ENCODE peak calls at places on chromosomes 16 and 17, in four cellular contexts. One of them, this sample, is unnamed.

GRCh38 chr17:82231562-82232321 is 2.9 kb downstream of the SLC16A3 start:
- DNase-seq in brain microvascular endothelial cell: no peak
- DNase-seq in cardiac muscle cell: peak
- DNase-seq in CD8-positive, alpha-beta memory T cell: no peak
- DNase-seq in this sample: no peak

GRCh38 chr16:83393196-83393981 is 414.4 kb upstream of the HSBP1 start:
- DNase-seq in CD8-positive, alpha-beta memory T cell: no peak
- DNase-seq in cardiac muscle cell: no peak
- DNase-seq in brain microvascular endothelial cell: peak
- DNase-seq in this sample: no peak

GRCh38 chr16:20799599-20799998 is 6.7 kb downstream of the ERI2 start:
- DNase-seq in cardiac muscle cell: peak
- DNase-seq in brain microvascular endothelial cell: no peak
- DNase-seq in CD8-positive, alpha-beta memory T cell: no peak
- DNase-seq in this sample: no peak

GRCh38 chr17:45149669-45150603 is 1.7 kb downstream of the HEXIM1 start:
- DNase-seq in brain microvascular endothelial cell: peak
- DNase-seq in cardiac muscle cell: peak
- DNase-seq in CD8-positive, alpha-beta memory T cell: no peak
- DNase-seq in this sample: peak

GRCh38 chr17:21602176-21602575 is 90.1 kb upstream of the KCNJ18 start:
- DNase-seq in cardiac muscle cell: no peak
- DNase-seq in CD8-positive, alpha-beta memory T cell: no peak
- DNase-seq in brain microvascular endothelial cell: no peak
- DNase-seq in this sample: no peak

GRCh38 chr16:50210266-50211038 is 55.9 kb upstream of the ADCY7 start:
- DNase-seq in brain microvascular endothelial cell: peak
- DNase-seq in cardiac muscle cell: peak
- DNase-seq in CD8-positive, alpha-beta memory T cell: peak
- DNase-seq in this sample: peak

GRCh38 chr17:80260791-80261158 is at the start of gene RNF213:
- DNase-seq in CD8-positive, alpha-beta memory T cell: peak
- DNase-seq in cardiac muscle cell: peak
- DNase-seq in brain microvascular endothelial cell: no peak
- DNase-seq in this sample: peak

GRCh38 chr17:39841202-39841601 is 22.9 kb downstream of the IKZF3 start:
- DNase-seq in CD8-positive, alpha-beta memory T cell: no peak
- DNase-seq in cardiac muscle cell: no peak
- DNase-seq in brain microvascular endothelial cell: no peak
- DNase-seq in this sample: no peak

GRCh38 chr17:1116602-1117001 is 63.2 kb downstream of the ABR start:
- DNase-seq in cardiac muscle cell: no peak
- DNase-seq in CD8-positive, alpha-beta memory T cell: no peak
- DNase-seq in brain microvascular endothelial cell: no peak
- DNase-seq in this sample: no peak

GRCh38 chr16:83878838-83879237 is 20.1 kb upstream of the MLYCD start:
- DNase-seq in cardiac muscle cell: peak
- DNase-seq in brain microvascular endothelial cell: peak
- DNase-seq in CD8-positive, alpha-beta memory T cell: no peak
- DNase-seq in this sample: peak

GRCh38 chr16:68737046-68737729 is at the start of gene CDH1:
- DNase-seq in CD8-positive, alpha-beta memory T cell: peak
- DNase-seq in brain microvascular endothelial cell: no peak
- DNase-seq in cardiac muscle cell: peak
- DNase-seq in this sample: no peak

GRCh38 chr16:20089246-20089965 is 15.7 kb upstream of the GPR139 start:
- DNase-seq in CD8-positive, alpha-beta memory T cell: no peak
- DNase-seq in cardiac muscle cell: no peak
- DNase-seq in brain microvascular endothelial cell: no peak
- DNase-seq in this sample: no peak

GRCh38 chr16:85114909-85115567 is 2.8 kb upstream of the CIBAR2 start:
- DNase-seq in cardiac muscle cell: peak
- DNase-seq in brain microvascular endothelial cell: peak
- DNase-seq in CD8-positive, alpha-beta memory T cell: peak
- DNase-seq in this sample: peak

GRCh38 chr16:10827691-10828341 is 9.2 kb upstream of the TVP23A start:
- DNase-seq in cardiac muscle cell: no peak
- DNase-seq in CD8-positive, alpha-beta memory T cell: no peak
- DNase-seq in brain microvascular endothelial cell: peak
- DNase-seq in this sample: no peak

GRCh38 chr17:12078791-12079190 is 58.1 kb downstream of the MAP2K4 start:
- DNase-seq in cardiac muscle cell: no peak
- DNase-seq in CD8-positive, alpha-beta memory T cell: no peak
- DNase-seq in brain microvascular endothelial cell: peak
- DNase-seq in this sample: no peak

GRCh38 chr16:12906271-12906670 is 4.9 kb downstream of the SHISA9 start:
- DNase-seq in CD8-positive, alpha-beta memory T cell: no peak
- DNase-seq in cardiac muscle cell: no peak
- DNase-seq in brain microvascular endothelial cell: no peak
- DNase-seq in this sample: no peak

GRCh38 chr16:31455601-31456314 is 3.5 kb upstream of the ARMC5 start:
- DNase-seq in CD8-positive, alpha-beta memory T cell: peak
- DNase-seq in brain microvascular endothelial cell: no peak
- DNase-seq in cardiac muscle cell: peak
- DNase-seq in this sample: no peak

GRCh38 chr16:85157813-85158701 is 45.8 kb upstream of the CIBAR2 start:
- DNase-seq in brain microvascular endothelial cell: no peak
- DNase-seq in CD8-positive, alpha-beta memory T cell: peak
- DNase-seq in cardiac muscle cell: peak
- DNase-seq in this sample: no peak

GRCh38 chr17:79923974-79924638 is 84.9 kb upstream of the CBX4 start:
- DNase-seq in CD8-positive, alpha-beta memory T cell: no peak
- DNase-seq in cardiac muscle cell: peak
- DNase-seq in brain microvascular endothelial cell: no peak
- DNase-seq in this sample: peak

GRCh38 chr17:17385502-17385901 is 82.3 kb downstream of the NT5M start:
- DNase-seq in cardiac muscle cell: no peak
- DNase-seq in CD8-positive, alpha-beta memory T cell: no peak
- DNase-seq in brain microvascular endothelial cell: no peak
- DNase-seq in this sample: no peak

GRCh38 chr16:81204794-81205680 is 33.5 kb upstream of the BCO1 start:
- DNase-seq in brain microvascular endothelial cell: peak
- DNase-seq in CD8-positive, alpha-beta memory T cell: peak
- DNase-seq in cardiac muscle cell: peak
- DNase-seq in this sample: peak

GRCh38 chr16:4057439-4057877 is 58.8 kb downstream of the ADCY9 start:
- DNase-seq in cardiac muscle cell: no peak
- DNase-seq in CD8-positive, alpha-beta memory T cell: no peak
- DNase-seq in brain microvascular endothelial cell: no peak
- DNase-seq in this sample: no peak

GRCh38 chr17:79294459-79295071 is 219.9 kb downstream of the ENGASE start:
- DNase-seq in cardiac muscle cell: peak
- DNase-seq in brain microvascular endothelial cell: peak
- DNase-seq in CD8-positive, alpha-beta memory T cell: peak
- DNase-seq in this sample: peak

GRCh38 chr16:30721606-30722005 is 22.6 kb downstream of the SRCAP start:
- DNase-seq in CD8-positive, alpha-beta memory T cell: no peak
- DNase-seq in cardiac muscle cell: no peak
- DNase-seq in brain microvascular endothelial cell: no peak
- DNase-seq in this sample: no peak

GRCh38 chr16:25750489-25750888 is 58.7 kb downstream of the HS3ST4 start:
- DNase-seq in brain microvascular endothelial cell: no peak
- DNase-seq in CD8-positive, alpha-beta memory T cell: no peak
- DNase-seq in cardiac muscle cell: no peak
- DNase-seq in this sample: no peak

GRCh38 chr17:13297198-13297597 is 279.4 kb upstream of the ELAC2 start:
- DNase-seq in cardiac muscle cell: no peak
- DNase-seq in CD8-positive, alpha-beta memory T cell: no peak
- DNase-seq in brain microvascular endothelial cell: no peak
- DNase-seq in this sample: no peak

GRCh38 chr17:7137182-7137943 is 22.7 kb upstream of the ASGR2 start:
- DNase-seq in brain microvascular endothelial cell: no peak
- DNase-seq in cardiac muscle cell: no peak
- DNase-seq in CD8-positive, alpha-beta memory T cell: no peak
- DNase-seq in this sample: no peak
- H3K4me3 ChIP-seq in brain microvascular endothelial cell: no peak
- H3K4me3 ChIP-seq in cardiac muscle cell: no peak
- H3K4me3 ChIP-seq in CD8-positive, alpha-beta memory T cell: no peak
- H3K4me3 ChIP-seq in this sample: no peak

GRCh38 chr16:75197522-75198134 is 9.3 kb downstream of the CTRB2 start:
- DNase-seq in CD8-positive, alpha-beta memory T cell: no peak
- DNase-seq in cardiac muscle cell: no peak
- DNase-seq in brain microvascular endothelial cell: no peak
- DNase-seq in this sample: no peak
- H3K4me3 ChIP-seq in CD8-positive, alpha-beta memory T cell: no peak
- H3K4me3 ChIP-seq in cardiac muscle cell: no peak
- H3K4me3 ChIP-seq in brain microvascular endothelial cell: no peak
- H3K4me3 ChIP-seq in this sample: no peak

DNA sequence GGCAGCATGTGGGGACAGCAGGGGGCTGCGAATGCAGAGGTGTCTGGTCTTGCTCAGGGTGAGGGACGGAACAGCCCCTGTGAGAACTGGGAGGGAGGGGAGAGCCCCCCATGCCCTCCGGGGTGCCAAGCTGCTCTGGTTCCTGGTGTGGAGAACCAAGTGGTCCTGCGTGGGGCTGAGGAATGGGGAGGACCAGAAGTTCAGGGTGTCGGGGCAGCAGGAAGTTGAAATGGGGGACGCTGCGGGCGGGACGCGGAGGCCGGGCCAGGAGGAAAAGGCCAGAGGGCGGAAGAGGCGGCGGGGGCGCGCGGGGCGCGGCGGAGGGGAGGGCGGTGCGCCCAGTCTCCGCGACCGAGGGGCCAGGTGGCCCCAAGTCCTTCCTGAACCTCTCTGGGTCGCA is 3.6 kb downstream of the ALDH3A1 start:
- DNase-seq in CD8-positive, alpha-beta memory T cell: no peak
- DNase-seq in cardiac muscle cell: no peak
- DNase-seq in brain microvascular endothelial cell: no peak
- DNase-seq in this sample: no peak
- H3K4me3 ChIP-seq in CD8-positive, alpha-beta memory T cell: no peak
- H3K4me3 ChIP-seq in cardiac muscle cell: peak
- H3K4me3 ChIP-seq in brain microvascular endothelial cell: peak
- H3K4me3 ChIP-seq in this sample: peak

GRCh38 chr16:86515420-86515779 is 5.1 kb downstream of the FOXF1 start:
- DNase-seq in CD8-positive, alpha-beta memory T cell: no peak
- DNase-seq in cardiac muscle cell: no peak
- DNase-seq in brain microvascular endothelial cell: no peak
- DNase-seq in this sample: no peak
- H3K4me3 ChIP-seq in CD8-positive, alpha-beta memory T cell: no peak
- H3K4me3 ChIP-seq in cardiac muscle cell: peak
- H3K4me3 ChIP-seq in brain microvascular endothelial cell: no peak
- H3K4me3 ChIP-seq in this sample: no peak

GRCh38 chr17:49853470-49854015 is 5.7 kb upstream of the TAC4 start:
- DNase-seq in CD8-positive, alpha-beta memory T cell: no peak
- DNase-seq in cardiac muscle cell: no peak
- DNase-seq in brain microvascular endothelial cell: no peak
- DNase-seq in this sample: no peak

GRCh38 chr17:49849711-49850610 is 2.1 kb upstream of the TAC4 start:
- DNase-seq in brain microvascular endothelial cell: no peak
- DNase-seq in CD8-positive, alpha-beta memory T cell: no peak
- DNase-seq in cardiac muscle cell: no peak
- DNase-seq in this sample: no peak

GRCh38 chr17:49851387-49852291 is 3.8 kb upstream of the TAC4 start:
- DNase-seq in cardiac muscle cell: peak
- DNase-seq in brain microvascular endothelial cell: peak
- DNase-seq in CD8-positive, alpha-beta memory T cell: peak
- DNase-seq in this sample: peak

GRCh38 chr17:49848739-49849138 is 870 bp upstream of the TAC4 start:
- DNase-seq in cardiac muscle cell: no peak
- DNase-seq in brain microvascular endothelial cell: no peak
- DNase-seq in CD8-positive, alpha-beta memory T cell: no peak
- DNase-seq in this sample: no peak

GRCh38 chr17:49850772-49851386 is 3.0 kb upstream of the TAC4 start:
- DNase-seq in cardiac muscle cell: peak
- DNase-seq in CD8-positive, alpha-beta memory T cell: peak
- DNase-seq in brain microvascular endothelial cell: no peak
- DNase-seq in this sample: no peak
- H3K4me3 ChIP-seq in cardiac muscle cell: peak
- H3K4me3 ChIP-seq in CD8-positive, alpha-beta memory T cell: no peak
- H3K4me3 ChIP-seq in brain microvascular endothelial cell: peak
- H3K4me3 ChIP-seq in this sample: peak

DNA sequence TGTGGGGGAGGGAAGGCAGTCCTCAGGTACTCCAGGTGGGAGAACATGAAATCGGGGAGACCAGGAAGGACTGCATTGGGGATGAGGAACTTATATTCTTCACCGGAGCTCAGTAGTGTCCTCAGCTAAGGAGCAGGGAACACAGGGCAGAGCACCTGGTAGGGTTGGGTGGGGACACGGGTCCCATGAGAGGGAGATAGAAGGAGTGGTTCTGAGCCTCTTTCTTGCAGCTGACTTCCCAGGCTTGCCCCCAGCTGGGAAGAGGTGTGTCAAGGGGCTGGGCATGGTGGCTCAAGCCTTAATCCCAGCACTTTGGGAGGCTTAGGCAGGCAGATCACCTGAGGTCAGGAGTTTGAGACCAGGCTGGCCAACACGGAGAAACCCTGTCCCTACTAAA is 2.1 kb downstream of the FHOD1 start:
- DNase-seq in brain microvascular endothelial cell: no peak
- DNase-seq in cardiac muscle cell: no peak
- DNase-seq in CD8-positive, alpha-beta memory T cell: no peak
- DNase-seq in this sample: no peak
- H3K4me3 ChIP-seq in brain microvascular endothelial cell: peak
- H3K4me3 ChIP-seq in cardiac muscle cell: peak
- H3K4me3 ChIP-seq in CD8-positive, alpha-beta memory T cell: peak
- H3K4me3 ChIP-seq in this sample: no peak

GRCh38 chr17:77130521-77130920 is 10.2 kb upstream of the SEC14L1 start:
- DNase-seq in brain microvascular endothelial cell: no peak
- DNase-seq in cardiac muscle cell: no peak
- DNase-seq in CD8-positive, alpha-beta memory T cell: no peak
- DNase-seq in this sample: no peak

GRCh38 chr17:77131919-77132318 is 8.8 kb upstream of the SEC14L1 start:
- DNase-seq in brain microvascular endothelial cell: no peak
- DNase-seq in cardiac muscle cell: no peak
- DNase-seq in CD8-positive, alpha-beta memory T cell: no peak
- DNase-seq in this sample: no peak

GRCh38 chr17:77127735-77128361 is 12.9 kb upstream of the SEC14L1 start:
- DNase-seq in brain microvascular endothelial cell: peak
- DNase-seq in CD8-positive, alpha-beta memory T cell: peak
- DNase-seq in cardiac muscle cell: no peak
- DNase-seq in this sample: no peak

GRCh38 chr17:77128895-77129567 is 11.7 kb upstream of the SEC14L1 start:
- DNase-seq in brain microvascular endothelial cell: peak
- DNase-seq in cardiac muscle cell: no peak
- DNase-seq in CD8-positive, alpha-beta memory T cell: no peak
- DNase-seq in this sample: no peak

GRCh38 chr17:77129568-77130301 is 11.0 kb upstream of the SEC14L1 start:
- DNase-seq in brain microvascular endothelial cell: no peak
- DNase-seq in cardiac muscle cell: no peak
- DNase-seq in CD8-positive, alpha-beta memory T cell: no peak
- DNase-seq in this sample: no peak
- H3K4me3 ChIP-seq in brain microvascular endothelial cell: no peak
- H3K4me3 ChIP-seq in cardiac muscle cell: no peak
- H3K4me3 ChIP-seq in CD8-positive, alpha-beta memory T cell: no peak
- H3K4me3 ChIP-seq in this sample: no peak

This sample was measured in HAP-1.